ENCODE peak calls at places on chromosomes 2 and 18, in ten cellular contexts. N is lower lobe of right lung, K is heart right ventricle, C is hepatocyte, J is neural progenitor cell, R is tibial nerve, A is adrenal gland, P is thoracic aorta, T is left ventricle myocardium inferior, Q is body of pancreas. E is an unnamed sample.

GRCh38 chr2:190545756-190546385 is 11.3 kb upstream of the NEMP2 start:
- DNase-seq in N (no peak), K (no peak), C (no peak), J (no peak), R (no peak), A (no peak), P (no peak), T (no peak), Q (no peak), E (no peak)

GRCh38 chr2:85503611-85504433 is 35.1 kb upstream of the MAT2A start:
- DNase-seq in N (no peak), K (no peak), C (no peak), J (no peak), R (no peak), A (no peak), P (no peak), T (no peak), Q (peak; percentile 23), E (no peak)

GRCh38 chr2:181685150-181685688 is 4.9 kb upstream of the NEUROD1 start:
- DNase-seq in N (no peak), K (no peak), C (peak; percentile 36), J (peak; percentile 68), R (no peak), A (no peak), P (no peak), T (no peak), Q (peak; percentile 11), E (peak; percentile 41)

GRCh38 chr18:961644-962355 is 57.1 kb downstream of the ADCYAP1 start:
- DNase-seq in N (no peak), K (peak; percentile 17), C (peak; percentile 55), J (peak; percentile 25), R (peak; percentile 37), A (peak; percentile 52), P (no peak), T (peak; percentile 21), Q (no peak), E (peak; percentile 7)

GRCh38 chr2:155389224-155389623 is 690.7 kb downstream of the KCNJ3 start:
- DNase-seq in N (no peak), K (no peak), C (no peak), J (no peak), R (no peak), A (no peak), P (no peak), T (no peak), Q (no peak), E (no peak)

GRCh38 chr2:231621051-231621879 is 28.6 kb downstream of the TEX44 start:
- DNase-seq in N (peak; percentile 59), K (peak; percentile 48), C (peak; percentile 62), J (peak; percentile 47), R (no peak), A (no peak), P (no peak), T (peak; percentile 54), Q (no peak), E (no peak)

GRCh38 chr2:237669628-237670351 is 42.4 kb downstream of the LRRFIP1 start:
- DNase-seq in N (no peak), K (peak; percentile 49), C (peak; percentile 67), J (no peak), R (peak; percentile 75), A (peak; percentile 50), P (no peak), T (peak; percentile 72), Q (peak; percentile 51), E (peak; percentile 76)

GRCh38 chr2:68435605-68436004 is 31.5 kb downstream of the FBXO48 start:
- DNase-seq in N (no peak), K (no peak), C (no peak), J (no peak), R (no peak), A (no peak), P (no peak), T (no peak), Q (no peak), E (no peak)

GRCh38 chr2:104866122-104866864 is 12.4 kb downstream of the POU3F3 start:
- DNase-seq in N (no peak), K (no peak), C (no peak), J (no peak), R (no peak), A (no peak), P (no peak), T (no peak), Q (no peak), E (no peak)

GRCh38 chr2:230217424-230217823 is 2.4 kb downstream of the SP110 start:
- DNase-seq in N (no peak), K (no peak), C (no peak), J (no peak), R (no peak), A (no peak), P (no peak), T (no peak), Q (no peak), E (peak; percentile 9)

GRCh38 chr18:13308369-13308768 is 89.8 kb downstream of the LDLRAD4 start:
- DNase-seq in N (no peak), K (no peak), C (no peak), J (no peak), R (no peak), A (no peak), P (no peak), T (no peak), Q (no peak), E (no peak)

GRCh38 chr2:220081171-220081570 is 453.7 kb downstream of the SLC4A3 start:
- DNase-seq in N (no peak), K (no peak), C (no peak), J (peak; percentile 51), R (no peak), A (no peak), P (no peak), T (no peak), Q (no peak), E (no peak)

GRCh38 chr2:10042301-10043161 is 819 bp upstream of the KLF11 start:
- DNase-seq in N (peak; percentile 91), K (peak; percentile 88), C (peak; percentile 80), J (peak; percentile 81), R (peak; percentile 64), A (peak; percentile 95), P (peak; percentile 38), T (peak; percentile 89), Q (peak; percentile 88), E (peak; percentile 33)

GRCh38 chr18:67710639-67711038 is 194.1 kb upstream of the DSEL start:
- DNase-seq in N (no peak), K (no peak), C (peak; percentile 12), J (peak; percentile 14), R (no peak), A (no peak), P (no peak), T (no peak), Q (no peak), E (peak; percentile 40)

GRCh38 chr2:6214471-6214870 is 522.3 kb downstream of the SOX11 start:
- DNase-seq in N (no peak), K (no peak), C (no peak), J (peak; percentile 19), R (no peak), A (no peak), P (no peak), T (no peak), Q (no peak), E (no peak)

DNA sequence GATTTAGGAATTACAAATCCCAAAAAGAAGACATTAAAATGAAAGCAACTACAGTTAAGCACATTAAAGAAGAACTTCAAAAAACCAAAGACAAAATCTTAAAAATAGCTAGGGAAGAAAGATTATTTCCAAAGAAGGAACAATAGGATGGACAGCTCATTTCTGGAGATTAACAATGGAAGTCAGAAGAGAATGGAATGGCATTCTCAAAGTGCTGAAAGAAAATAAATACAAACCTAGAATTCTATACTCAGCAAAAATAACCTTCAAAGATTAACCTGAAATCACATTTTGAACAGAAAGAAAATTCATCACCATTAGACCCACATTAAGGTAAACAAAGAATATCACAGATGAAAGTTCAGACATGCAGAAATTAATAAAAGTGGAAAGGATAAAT is 229.2 kb downstream of the HDAC4 start:
- DNase-seq in N (no peak), K (no peak), C (no peak), J (no peak), R (no peak), A (no peak), P (no peak), T (no peak), Q (no peak), E (no peak)
- H3K9me3 ChIP-seq in N (peaks cover 33% of the 10 kb centered on the region), K (peaks cover 44% of the 10 kb centered on the region), C (no peaks in the 10 kb centered on the region), J (peaks cover 17% of the 10 kb centered on the region), R (peaks cover 27% of the 10 kb centered on the region), A (peaks cover 17% of the 10 kb centered on the region), P (peaks cover 8% of the 10 kb centered on the region), T (peaks cover 53% of the 10 kb centered on the region), Q (peaks cover 10% of the 10 kb centered on the region), E (no peaks in the 10 kb centered on the region)

GRCh38 chr2:222904557-222905258 is 43.9 kb downstream of the ACSL3 start:
- DNase-seq in N (no peak), K (no peak), C (no peak), J (no peak), R (no peak), A (no peak), P (no peak), T (no peak), Q (no peak), E (no peak)
- H3K27ac ChIP-seq in N (no peak overlapping the region), K (no peak overlapping the region), C (no peak overlapping the region), J (no peak overlapping the region), R (peak overlapping the region; percentile 31), A (peak overlapping the region; percentile 9), P (peak overlapping the region; percentile 62), T (peak overlapping the region; percentile 1), Q (no peak overlapping the region), E (no peak overlapping the region)

DNA sequence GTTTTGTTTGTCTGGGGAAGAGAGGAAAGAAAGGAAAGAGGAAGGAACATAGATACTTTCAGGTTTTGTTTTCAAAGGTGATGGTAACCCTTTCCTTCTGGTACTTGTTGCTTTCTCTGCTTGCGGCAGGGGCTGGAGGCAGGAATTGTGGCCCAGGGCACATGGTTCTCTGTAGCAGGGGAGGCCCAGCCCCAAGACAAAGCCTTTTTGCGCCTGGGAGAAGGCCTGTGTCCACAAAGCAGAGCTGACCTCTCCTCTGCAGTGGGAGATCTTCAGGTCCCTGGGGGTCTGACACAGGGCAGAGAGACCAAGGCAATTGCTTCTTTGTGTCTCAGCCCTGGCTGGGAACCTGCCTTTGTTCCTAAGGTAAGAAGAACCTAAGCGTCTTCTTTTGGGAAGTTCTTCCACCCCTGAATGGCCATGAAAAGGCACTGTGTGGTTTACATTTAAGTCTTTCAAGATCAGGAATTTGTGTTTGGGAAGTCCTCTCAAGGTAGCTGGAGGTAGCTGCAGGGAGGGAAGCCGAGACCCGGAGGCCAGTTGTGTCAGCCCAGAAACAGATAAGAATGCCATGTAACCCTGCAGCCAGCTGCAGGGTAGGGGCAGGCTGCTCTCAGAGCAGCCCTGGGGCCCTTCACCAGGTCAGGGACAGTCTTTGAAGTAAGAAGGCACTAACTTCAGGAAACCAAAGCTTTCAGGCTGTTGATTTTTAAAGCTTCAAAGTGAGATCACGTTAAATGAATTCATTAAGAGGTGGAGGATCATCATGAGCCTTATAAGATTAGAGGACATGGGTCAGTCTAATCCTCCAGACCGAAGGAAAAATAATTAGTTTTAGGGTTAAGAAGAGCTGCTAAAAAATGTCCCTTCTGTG is 119.3 kb downstream of the STPG4 start:
- DNase-seq in N (no peak), K (no peak), C (no peak), J (peak; percentile 53), R (no peak), A (no peak), P (no peak), T (no peak), Q (no peak), E (no peak)
- H3K4me1 ChIP-seq in N (peaks cover 79% of the 10 kb centered on the region), K (peaks cover 49% of the 10 kb centered on the region), C (peaks cover 44% of the 10 kb centered on the region), J (peaks cover 45% of the 10 kb centered on the region), R (peaks cover 4% of the 10 kb centered on the region), A (peaks cover 90% of the 10 kb centered on the region), P (peaks cover 41% of the 10 kb centered on the region), T (peaks cover 97% of the 10 kb centered on the region), Q (peaks cover 44% of the 10 kb centered on the region), E (no peaks in the 10 kb centered on the region)

DNA sequence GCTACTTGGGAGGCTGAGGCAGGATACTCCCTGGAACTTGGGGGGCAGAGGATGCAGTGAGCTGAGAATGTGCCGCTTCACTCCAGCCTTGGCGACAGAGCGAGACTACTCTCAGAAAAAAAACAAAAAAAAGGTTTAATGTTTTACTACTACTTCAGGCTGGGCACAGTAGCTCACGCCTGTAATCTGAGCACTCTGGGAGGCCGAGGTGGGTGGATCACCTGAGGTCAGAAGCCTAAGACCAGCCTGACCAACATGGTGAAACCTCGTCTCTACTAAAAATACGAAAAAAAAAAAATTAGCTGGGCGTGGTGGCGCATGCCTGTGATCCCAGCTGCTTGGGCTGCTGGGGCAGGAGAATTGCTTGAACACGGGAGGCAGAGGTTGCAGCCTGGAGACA is 75.7 kb upstream of the ATIC start:
- DNase-seq in N (no peak), K (no peak), C (no peak), J (no peak), R (no peak), A (no peak), P (no peak), T (no peak), Q (no peak), E (no peak)
- H3K9me3 ChIP-seq in N (no peaks in the 10 kb centered on the region), K (no peaks in the 10 kb centered on the region), C (no peaks in the 10 kb centered on the region), J (no peaks in the 10 kb centered on the region), R (no peaks in the 10 kb centered on the region), A (no peaks in the 10 kb centered on the region), P (no peaks in the 10 kb centered on the region), T (no peaks in the 10 kb centered on the region), Q (no peaks in the 10 kb centered on the region), E (no peaks in the 10 kb centered on the region)

E was measured in small intestine.